ENCODE peak calls at places on chromosomes 13 and 19, in ten cellular contexts. F is omental fat pad, B is fibroblast of pulmonary artery, G is epithelial cell of proximal tubule, E is psoas muscle, O is body of pancreas, Q is heart left ventricle, T is A549, I is uterus, R is B cell. N is an unnamed sample.

GRCh38 chr13:60584976-60585375 is 188.0 kb downstream of the TDRD3 start:
- DNase-seq in E (no peak), Q (no peak), R (no peak), F (no peak), T (no peak), O (no peak), G (no peak), I (no peak), B (peak; percentile 38), N (peak; percentile 62)

GRCh38 chr13:73036566-73036965 is 22.2 kb upstream of the KLF5 start:
- DNase-seq in F (no peak), R (no peak), O (no peak), B (no peak), G (no peak), T (no peak), E (no peak), Q (no peak), I (no peak), N (no peak)

GRCh38 chr19:49189259-49189658 is 31.7 kb downstream of the TRPM4 start:
- DNase-seq in E (no peak), R (no peak), Q (no peak), F (no peak), I (no peak), T (no peak), B (no peak), G (no peak), O (no peak), N (no peak)

GRCh38 chr13:36475468-36475867 is 43.2 kb downstream of the CCNA1 start:
- DNase-seq in Q (no peak), T (no peak), I (no peak), F (no peak), G (no peak), O (no peak), E (no peak), R (no peak), B (peak; percentile 44), N (no peak)

GRCh38 chr13:107665926-107666458 is 549.3 kb downstream of the LIG4 start:
- DNase-seq in R (no peak), I (no peak), Q (no peak), E (no peak), T (no peak), F (no peak), G (no peak), B (no peak), O (no peak), N (no peak)

GRCh38 chr19:3880471-3881271 is at the start of gene ATCAY:
- DNase-seq in Q (no peak), E (no peak), T (no peak), R (no peak), O (no peak), B (no peak), F (no peak), G (no peak), I (no peak), N (no peak)

GRCh38 chr19:35109395-35110112 is 6.1 kb upstream of the FXYD3 start:
- DNase-seq in Q (no peak), R (no peak), G (no peak), B (no peak), I (no peak), F (no peak), O (no peak), T (no peak), E (peak; percentile 69), N (no peak)

GRCh38 chr13:84137292-84137691 is 255.0 kb upstream of the SLITRK1 start:
- DNase-seq in R (no peak), I (no peak), Q (no peak), E (no peak), B (no peak), O (no peak), T (no peak), F (no peak), G (no peak), N (peak; percentile 46)

GRCh38 chr19:40366697-40367561 is 18.4 kb downstream of the PLD3 start:
- DNase-seq in I (no peak), F (no peak), B (peak; percentile 26), O (no peak), T (no peak), Q (no peak), G (no peak), E (no peak), R (no peak), N (peak; percentile 61)

GRCh38 chr13:28754698-28755545 is 36.2 kb upstream of the SLC46A3 start:
- DNase-seq in G (no peak), E (peak; percentile 60), I (peak; percentile 43), O (no peak), Q (peak; percentile 52), B (peak; percentile 68), F (no peak), T (no peak), R (no peak), N (peak; percentile 45)
- TF ChIP-seq CTCF in G (peak; percentile 24), E (peak; percentile 16), I (no peak), O (no peak), Q (peak; percentile 49), B (peak; percentile 30), F (no peak), T (no peak), R (no peak), N (no peak)

GRCh38 chr19:14345364-14345763 is 35.9 kb upstream of the ADGRE5 start:
- DNase-seq in F (no peak), I (no peak), O (no peak), G (no peak), E (no peak), B (no peak), Q (no peak), R (no peak), T (no peak), N (no peak)

GRCh38 chr19:14339741-14340140 is 41.5 kb upstream of the ADGRE5 start:
- DNase-seq in Q (no peak), I (no peak), T (no peak), B (no peak), R (no peak), G (no peak), F (no peak), E (no peak), O (no peak), N (no peak)

GRCh38 chr19:14346279-14346678 is 35.0 kb upstream of the ADGRE5 start:
- DNase-seq in B (no peak), O (no peak), R (no peak), Q (no peak), T (no peak), I (no peak), E (no peak), F (no peak), G (no peak), N (no peak)

GRCh38 chr19:14343286-14343685 is 38.0 kb upstream of the ADGRE5 start:
- DNase-seq in E (no peak), F (no peak), G (no peak), I (no peak), T (no peak), O (no peak), R (no peak), B (no peak), Q (no peak), N (no peak)

DNA sequence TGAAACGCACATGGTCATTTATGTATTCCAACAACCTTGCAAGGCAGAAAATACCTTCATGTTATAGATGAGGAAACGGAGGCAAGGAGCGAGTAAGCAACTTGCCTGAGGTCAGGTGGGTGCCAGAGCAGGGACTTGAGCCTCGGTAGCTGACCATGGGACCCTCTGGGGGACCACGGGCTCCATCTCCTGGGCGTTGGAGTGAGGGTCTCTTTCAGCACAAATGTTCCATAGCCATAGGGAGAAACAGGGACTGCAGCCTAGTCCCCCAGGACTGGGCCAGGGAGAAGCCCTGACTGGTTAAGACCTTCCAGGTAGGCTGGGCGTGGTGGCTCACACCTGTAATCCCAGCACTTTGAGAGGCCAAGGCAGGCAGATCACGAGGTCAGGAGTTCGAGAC is 38.4 kb upstream of the ADGRE5 start:
- DNase-seq in F (no peak), O (no peak), B (no peak), E (no peak), Q (no peak), R (no peak), I (no peak), T (no peak), G (no peak), N (no peak)
- TF ChIP-seq CTCF in F (no peak), O (no peak), B (no peak), E (no peak), Q (no peak), R (no peak), I (no peak), T (no peak), G (no peak), N (no peak)

GRCh38 chr19:1855040-1855827 is 7.0 kb upstream of the REXO1 start:
- DNase-seq in B (peak; percentile 85), F (no peak), G (no peak), T (peak; percentile 70), O (peak; percentile 67), Q (peak; percentile 93), E (peak; percentile 91), I (peak; percentile 66), R (peak; percentile 72), N (peak; percentile 86)
- TF ChIP-seq CTCF in B (no peak), F (no peak), G (no peak), T (no peak), O (no peak), Q (no peak), E (no peak), I (no peak), R (no peak), N (no peak)

GRCh38 chr19:16521715-16522289 is 20.4 kb downstream of the CHERP start:
- DNase-seq in I (no peak), T (no peak), F (no peak), B (no peak), E (no peak), Q (no peak), O (no peak), R (no peak), G (no peak), N (no peak)
- TF ChIP-seq CTCF in I (no peak), T (no peak), F (no peak), B (no peak), E (no peak), Q (no peak), O (no peak), R (no peak), G (no peak), N (no peak)

GRCh38 chr19:18590273-18591272 is 2.0 kb downstream of the REX1BD start:
- DNase-seq in G (no peak), O (no peak), I (no peak), B (peak; percentile 61), T (peak; percentile 59), Q (no peak), E (peak; percentile 87), F (no peak), R (no peak), N (peak; percentile 69)

GRCh38 chr19:18587561-18587960 is 1.0 kb upstream of the REX1BD start:
- DNase-seq in B (no peak), E (no peak), F (no peak), G (no peak), T (no peak), Q (no peak), R (no peak), I (no peak), O (no peak), N (no peak)

GRCh38 chr19:18587962-18588610 is 512 bp upstream of the REX1BD start:
- DNase-seq in Q (no peak), T (no peak), R (no peak), F (no peak), B (no peak), E (no peak), G (no peak), I (no peak), O (no peak), N (no peak)

GRCh38 chr19:18588611-18589379 is at the start of gene REX1BD:
- DNase-seq in R (peak; percentile 84), F (no peak), T (no peak), Q (peak; percentile 87), B (peak; percentile 77), O (peak; percentile 80), I (peak; percentile 84), G (no peak), E (peak; percentile 94), N (peak; percentile 78)

GRCh38 chr19:18589380-18590272 is 1.0 kb downstream of the REX1BD start:
- DNase-seq in G (no peak), E (peak; percentile 84), O (peak; percentile 63), T (peak; percentile 51), R (peak; percentile 67), I (peak; percentile 59), F (no peak), Q (peak; percentile 56), B (peak; percentile 66), N (peak; percentile 47)
- TF ChIP-seq CTCF in G (no peak), E (no peak), O (peak; percentile 43), T (no peak), R (no peak), I (no peak), F (no peak), Q (peak; percentile 29), B (no peak), N (no peak)